ENCODE peak calls at places on chromosomes 11 and 22, in ten cellular contexts. O is ovary, R is stomach, L is SK-N-SH, A is A549, S is tibial nerve, Q is upper lobe of left lung, U is HepG2, N is sigmoid colon, B is suprapubic skin. I is an unnamed sample. For H3K4me1, the result is how much of the 10 kb centered on the place peaks cover.

GRCh38 chr11:110526323-110526722 is 96.6 kb downstream of the FDX1 start:
- DNase-seq in S (no peak), U (no peak), R (no peak), B (no peak), N (no peak), O (no peak), L (no peak), Q (peak), A (no peak), I (peak)

GRCh38 chr22:45009881-45010531 is at the start of gene PHF21B:
- DNase-seq in A (peak), O (peak), N (peak), B (no peak), R (peak), Q (no peak), L (peak), U (no peak), S (no peak), I (no peak)

GRCh38 chr22:39343259-39344045 is 6.3 kb upstream of the SYNGR1 start:
- DNase-seq in Q (peak), N (no peak), O (peak), R (peak), S (peak), A (peak), B (no peak), L (peak), U (peak), I (no peak)

GRCh38 chr11:41074318-41074717 is 385.1 kb downstream of the LRRC4C start:
- DNase-seq in B (no peak), L (no peak), N (no peak), Q (no peak), A (no peak), U (no peak), R (no peak), S (no peak), O (no peak), I (no peak)

GRCh38 chr22:47090591-47091240 is 328.3 kb downstream of the TBC1D22A start:
- DNase-seq in B (peak), L (no peak), O (peak), A (no peak), U (no peak), S (no peak), Q (no peak), N (no peak), R (no peak), I (no peak)

GRCh38 chr22:30564766-30565118 is 9.7 kb downstream of the GAL3ST1 start:
- DNase-seq in Q (no peak), R (no peak), A (no peak), U (no peak), S (no peak), B (no peak), L (no peak), O (no peak), N (no peak), I (no peak)

GRCh38 chr11:93529707-93530467 is 13.3 kb downstream of the SMCO4 start:
- DNase-seq in S (no peak), U (peak), B (no peak), A (no peak), L (no peak), R (no peak), O (peak), N (no peak), Q (peak), I (no peak)

GRCh38 chr22:30208631-30209603 is 37.6 kb downstream of the LIF start:
- DNase-seq in L (peak), Q (peak), U (peak), O (peak), R (peak), B (peak), A (no peak), N (peak), S (peak), I (no peak)

GRCh38 chr11:88345408-88345807 is 7.9 kb upstream of the CTSC start:
- DNase-seq in R (no peak), U (no peak), B (no peak), L (no peak), Q (no peak), O (no peak), N (no peak), S (no peak), A (no peak), I (no peak)

GRCh38 chr11:121137005-121137404 is 36.0 kb downstream of the TECTA start:
- DNase-seq in O (no peak), R (no peak), N (no peak), L (no peak), A (no peak), Q (no peak), S (no peak), U (no peak), B (no peak), I (no peak)

GRCh38 chr11:124315052-124315451 is 1.3 kb upstream of the OR8D1 start:
- DNase-seq in O (no peak), A (no peak), N (no peak), R (no peak), Q (no peak), S (no peak), B (no peak), U (no peak), L (no peak), I (no peak)

GRCh38 chr11:2685566-2686359 is 14.0 kb downstream of the KCNQ1OT1 start:
- DNase-seq in S (no peak), L (no peak), B (peak), O (peak), N (peak), A (no peak), R (no peak), U (no peak), Q (no peak), I (no peak)

GRCh38 chr11:21865541-21865940 is 327.3 kb upstream of the ANO5 start:
- DNase-seq in R (no peak), N (no peak), O (no peak), L (no peak), B (no peak), U (no peak), A (no peak), S (no peak), Q (no peak), I (no peak)

GRCh38 chr11:62553839-62554361 is 7.3 kb upstream of the AHNAK start:
- DNase-seq in A (peak), U (no peak), L (no peak), N (no peak), O (no peak), R (no peak), S (no peak), Q (no peak), B (no peak), I (no peak)

GRCh38 chr11:82994615-82995014 is 77.1 kb downstream of the RAB30 start:
- DNase-seq in R (no peak), A (no peak), L (no peak), O (no peak), S (no peak), Q (no peak), B (no peak), U (no peak), N (no peak), I (no peak)

GRCh38 chr11:130427581-130428211 is 713 bp downstream of the ADAMTS8 start:
- DNase-seq in A (no peak), O (no peak), U (no peak), R (no peak), L (peak), N (peak), Q (no peak), B (no peak), S (no peak), I (no peak)
- H3K4me3 ChIP-seq in A (peak), O (peak), U (no peak), R (peak), L (peak), N (peak), Q (peak), B (peak), S (peak), I (peak)

DNA sequence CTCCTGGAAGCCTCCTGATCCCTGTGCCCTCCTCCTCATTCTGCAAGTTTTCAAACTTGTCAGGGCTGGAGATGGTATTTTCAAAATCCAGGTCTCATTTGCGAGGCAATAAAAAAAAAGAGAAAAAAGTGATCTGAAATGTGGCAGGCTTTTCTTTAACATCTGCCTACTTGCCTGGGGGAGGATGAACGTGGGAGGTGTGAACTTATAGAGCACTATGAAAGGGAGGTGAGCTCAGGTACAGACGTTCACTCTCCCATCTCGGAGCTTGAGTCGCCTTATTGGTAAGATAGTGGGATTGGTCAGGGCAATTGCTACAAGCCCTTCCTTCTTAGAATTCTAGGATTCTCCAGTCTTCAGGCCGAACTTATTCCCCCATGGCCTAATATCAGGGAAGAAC is 104.8 kb upstream of the CADM1 start:
- DNase-seq in N (no peak), B (no peak), A (no peak), Q (no peak), L (no peak), R (no peak), U (no peak), O (no peak), S (no peak), I (no peak)
- TF ChIP-seq EP300 in N (no peak), B (no peak), A (no peak), Q (no peak), L (no peak), R (no peak), U (no peak), O (no peak), S (no peak), I (no peak)

GRCh38 chr11:79441159-79441875 is 487 bp upstream of the TENM4 start:
- DNase-seq in S (no peak), U (no peak), R (no peak), A (no peak), B (no peak), N (no peak), O (peak), Q (no peak), L (no peak), I (no peak)

GRCh38 chr11:79449040-79449439 is 8.2 kb upstream of the TENM4 start:
- DNase-seq in S (no peak), Q (no peak), B (no peak), O (no peak), R (no peak), N (no peak), A (no peak), L (no peak), U (no peak), I (peak)

GRCh38 chr11:79444923-79445322 is 4.1 kb upstream of the TENM4 start:
- DNase-seq in A (no peak), S (no peak), L (no peak), N (no peak), Q (no peak), R (no peak), B (no peak), U (no peak), O (no peak), I (no peak)

DNA sequence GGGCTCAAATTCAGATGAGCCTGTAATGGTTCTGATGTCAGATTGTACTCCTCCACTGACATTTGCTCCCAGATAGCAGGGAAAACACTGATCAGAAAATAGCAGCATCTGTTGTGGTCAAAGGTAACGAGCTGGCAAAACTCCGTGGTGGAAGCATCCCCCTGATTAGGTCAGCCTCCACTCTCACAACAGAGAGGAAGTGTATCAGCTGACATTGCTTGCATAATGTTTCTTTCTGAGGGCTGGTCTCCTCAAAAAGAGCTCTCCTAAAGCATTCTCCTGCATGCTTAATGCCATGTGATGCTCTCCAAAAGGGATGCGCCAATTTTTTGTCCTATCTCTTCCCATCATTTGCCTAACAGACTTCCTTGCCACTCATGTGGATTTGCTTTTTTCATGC is 6.2 kb upstream of the TENM4 start:
- DNase-seq in Q (no peak), B (no peak), S (no peak), L (no peak), U (no peak), O (no peak), R (no peak), A (no peak), N (no peak), I (peak)
- H3K4me1 ChIP-seq in Q (under half), B (under half), S (under half), L (under half), U (under half), O (under half), R (under half), A (under half), N (under half), I (under half)

GRCh38 chr22:19419464-19420178 is 11.9 kb downstream of the HIRA start:
- DNase-seq in Q (no peak), O (no peak), U (no peak), A (no peak), L (no peak), B (no peak), R (no peak), S (no peak), N (no peak), I (no peak)
- H3K4me3 ChIP-seq in Q (no peak), O (no peak), U (no peak), A (no peak), L (no peak), B (no peak), R (no peak), S (no peak), N (no peak), I (no peak)

GRCh38 chr11:117942255-117942654 is 13.1 kb upstream of the TMPRSS13 start:
- DNase-seq in L (no peak), N (no peak), R (no peak), S (no peak), U (no peak), B (no peak), A (no peak), O (no peak), Q (no peak), I (no peak)

GRCh38 chr11:117945047-117945820 is 16.0 kb upstream of the TMPRSS13 start:
- DNase-seq in B (no peak), Q (no peak), O (no peak), N (no peak), R (peak), A (no peak), S (no peak), L (peak), U (no peak), I (no peak)

GRCh38 chr11:117940736-117941135 is 11.5 kb upstream of the TMPRSS13 start:
- DNase-seq in L (no peak), B (no peak), S (no peak), R (peak), Q (no peak), N (no peak), U (no peak), A (no peak), O (no peak), I (peak)

GRCh38 chr11:117944554-117944953 is 15.4 kb upstream of the TMPRSS13 start:
- DNase-seq in A (no peak), Q (no peak), S (no peak), L (no peak), O (no peak), B (no peak), N (no peak), R (peak), U (no peak), I (no peak)

GRCh38 chr11:117941163-117941707 is 12.0 kb upstream of the TMPRSS13 start:
- DNase-seq in R (peak), U (no peak), A (no peak), O (no peak), S (no peak), B (no peak), Q (no peak), L (no peak), N (no peak), I (peak)
- TF ChIP-seq EP300 in R (no peak), U (no peak), A (no peak), O (no peak), S (no peak), B (no peak), Q (no peak), L (no peak), N (no peak), I (no peak)

DNA sequence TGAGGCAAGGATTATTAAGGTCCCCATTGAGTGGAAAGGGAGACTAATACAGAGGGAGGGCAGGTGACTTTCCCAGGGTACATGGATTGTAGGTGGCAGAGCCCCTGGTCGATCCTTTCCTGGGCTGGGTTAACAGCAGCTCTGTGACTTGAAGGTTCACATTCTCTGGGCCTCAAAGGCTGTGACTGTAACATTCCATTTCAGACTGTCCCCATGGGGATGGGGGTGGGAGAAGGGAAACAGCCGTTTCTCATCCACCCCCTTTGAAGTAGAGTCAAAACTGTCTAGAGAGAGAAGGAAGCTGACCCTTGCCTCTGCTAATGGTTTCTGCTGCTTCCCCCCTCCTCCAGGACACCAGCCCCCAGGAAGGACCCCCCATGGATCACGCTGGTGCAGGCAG is 19.2 kb downstream of the MICALL1 start:
- DNase-seq in U (no peak), Q (no peak), R (no peak), S (no peak), N (no peak), A (no peak), L (peak), O (no peak), B (no peak), I (no peak)
- H3K4me1 ChIP-seq in U (under half), Q (under half), R (half or more), S (under half), N (under half), A (under half), L (under half), O (under half), B (under half), I (under half)

DNA sequence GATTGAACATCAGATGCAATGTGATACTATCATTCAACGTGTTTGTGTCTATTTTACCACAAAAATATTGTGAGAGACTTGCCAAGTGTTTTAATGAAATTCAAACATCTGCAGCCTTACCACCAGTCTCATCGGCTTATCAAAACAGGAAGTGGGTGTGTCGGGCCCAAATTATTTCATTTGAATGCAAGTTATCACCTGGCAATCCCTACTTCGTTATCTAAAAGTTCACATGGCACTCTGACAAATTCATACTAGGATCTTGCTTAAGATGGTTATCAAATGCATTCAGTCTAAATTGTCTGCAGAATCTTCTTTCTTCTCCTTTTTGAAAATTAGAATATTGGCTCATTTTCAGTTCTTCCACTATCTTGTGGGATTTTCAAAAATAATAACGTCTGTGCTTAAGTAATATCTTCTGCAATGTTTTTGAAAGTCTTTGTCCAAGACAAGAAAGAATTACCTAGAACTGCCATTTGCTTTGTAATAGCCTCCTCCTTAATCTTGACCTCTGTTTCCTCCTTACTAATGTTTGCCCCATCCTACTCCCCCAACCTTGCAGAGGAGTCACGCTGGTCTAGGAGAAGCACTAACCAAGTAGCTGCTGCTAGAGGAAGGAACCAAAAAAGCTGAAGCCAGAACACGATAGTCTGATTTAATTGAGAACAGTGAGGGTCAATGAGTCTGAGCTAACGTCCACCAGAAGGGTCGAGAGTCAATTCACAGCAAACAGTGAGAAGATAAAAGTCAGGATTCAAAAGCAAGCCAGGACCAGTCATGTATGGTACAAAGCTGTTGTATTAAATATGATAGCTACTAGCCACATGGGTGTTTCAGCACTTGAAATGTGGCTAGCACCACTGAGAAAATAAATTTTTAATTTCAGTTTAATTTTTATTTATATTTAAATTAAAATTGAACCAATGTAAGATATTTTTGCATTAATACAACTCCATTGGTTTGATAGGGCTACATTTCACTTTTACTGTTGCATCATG is 10.2 kb upstream of the BIRC3 start:
- DNase-seq in S (no peak), L (no peak), R (no peak), A (no peak), U (no peak), O (no peak), Q (no peak), N (no peak), B (no peak), I (no peak)
- H3K4me3 ChIP-seq in S (no peak), L (no peak), R (no peak), A (no peak), U (no peak), O (no peak), Q (no peak), N (no peak), B (no peak), I (no peak)

DNA sequence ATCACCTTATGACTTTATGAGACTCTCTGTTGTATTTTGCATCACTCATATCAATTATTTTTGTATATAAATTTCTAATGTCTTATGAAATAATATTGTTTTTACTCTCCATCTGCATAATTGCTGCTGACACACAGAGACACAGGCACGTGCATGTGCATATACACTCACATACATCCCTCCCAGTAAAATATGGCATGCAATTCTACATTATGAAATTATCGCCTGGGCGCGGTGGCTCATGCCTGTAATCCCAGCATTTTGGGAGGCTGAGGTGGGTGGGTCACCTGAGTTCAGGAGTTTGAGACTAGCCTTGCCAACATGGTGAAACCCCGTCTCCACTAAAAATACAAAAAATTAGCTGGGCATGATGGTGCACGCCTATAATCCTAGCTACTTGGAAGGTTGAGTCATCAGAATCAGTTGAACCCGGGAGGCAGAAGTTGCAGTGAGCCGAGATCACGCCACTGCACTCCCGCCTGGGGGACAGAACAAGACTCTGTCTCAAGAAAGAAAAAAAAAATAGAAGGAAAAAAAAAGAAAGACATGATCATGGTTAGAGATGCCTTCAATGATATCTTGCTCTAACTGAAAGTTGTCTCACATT is 96.7 kb upstream of the LUZP2 start:
- DNase-seq in U (no peak), N (no peak), A (no peak), S (no peak), O (no peak), B (no peak), L (no peak), R (no peak), Q (no peak), I (no peak)
- TF ChIP-seq EP300 in U (no peak), N (no peak), A (no peak), S (no peak), O (no peak), B (no peak), L (no peak), R (no peak), Q (no peak), I (no peak)

I was measured in esophagus muscularis mucosa.